ENCODE peak calls at places on chromosomes 6 and 20, in eight cellular contexts. V, H, X, J, R, U, Y and I are unnamed samples. For H3K9me3, the result is how much of the 10 kb centered on the place peaks cover.

GRCh38 chr6:73523434-73524123 is 2.7 kb upstream of the EEF1A1 start:
- DNase-seq in X (no peak), V (peak), U (no peak), Y (no peak), R (peak), J (peak), H (peak), I (peak)

GRCh38 chr20:57567471-57568079 is 6.7 kb downstream of the PCK1 start:
- DNase-seq in U (no peak), R (no peak), X (no peak), Y (no peak), J (no peak), H (no peak), V (no peak), I (no peak)

GRCh38 chr20:43265449-43265848 is 75.7 kb upstream of the PTPRT start:
- DNase-seq in J (no peak), V (no peak), H (no peak), R (no peak), Y (no peak), U (no peak), X (no peak), I (no peak)

GRCh38 chr20:38178065-38178471 is 13.0 kb upstream of the TGM2 start:
- DNase-seq in J (peak), X (no peak), R (no peak), V (no peak), U (no peak), Y (no peak), H (no peak), I (no peak)

GRCh38 chr6:44800171-44800671 is 412.7 kb downstream of the CDC5L start:
- DNase-seq in J (no peak), H (no peak), V (peak), X (peak), R (no peak), U (peak), Y (no peak), I (no peak)

GRCh38 chr6:37578104-37578503 is 78.4 kb upstream of the CCDC167 start:
- DNase-seq in J (no peak), H (no peak), R (no peak), Y (no peak), V (no peak), X (no peak), U (no peak), I (no peak)

GRCh38 chr6:5513393-5513792 is 252.1 kb downstream of the FARS2 start:
- DNase-seq in Y (no peak), V (no peak), X (no peak), U (no peak), H (peak), J (no peak), R (no peak), I (no peak)

GRCh38 chr20:14093652-14094051 is 98.3 kb downstream of the MACROD2 start:
- DNase-seq in R (no peak), H (no peak), Y (no peak), U (no peak), J (no peak), V (no peak), X (no peak), I (peak)

GRCh38 chr6:163605388-163606097 is 191.0 kb downstream of the QKI start:
- DNase-seq in V (no peak), R (no peak), U (no peak), J (no peak), Y (no peak), H (no peak), X (no peak), I (no peak)

GRCh38 chr6:9766240-9766915 is 648.5 kb downstream of the TFAP2A start:
- DNase-seq in V (no peak), H (no peak), U (peak), X (no peak), R (no peak), Y (no peak), J (no peak), I (no peak)

GRCh38 chr20:20695250-20695816 is 17.1 kb downstream of the RALGAPA2 start:
- DNase-seq in R (no peak), X (no peak), Y (no peak), V (peak), U (no peak), J (no peak), H (no peak), I (no peak)

GRCh38 chr6:149082320-149082719 is 235.2 kb upstream of the TAB2 start:
- DNase-seq in V (peak), U (peak), R (peak), Y (peak), H (peak), X (no peak), J (peak), I (peak)

GRCh38 chr6:82248233-82248735 is 740 bp upstream of the IBTK start:
- DNase-seq in R (no peak), H (no peak), X (no peak), Y (no peak), V (peak), J (no peak), U (peak), I (peak)

GRCh38 chr20:22232473-22232872 is 351.9 kb downstream of the FOXA2 start:
- DNase-seq in R (no peak), X (peak), J (no peak), V (no peak), H (no peak), U (no peak), Y (no peak), I (no peak)

GRCh38 chr6:1670711-1671462 is 61.2 kb downstream of the FOXC1 start:
- DNase-seq in U (no peak), H (no peak), V (no peak), J (no peak), X (no peak), Y (no peak), R (no peak), I (no peak)

GRCh38 chr20:12019677-12020076 is 102.0 kb downstream of the BTBD3 start:
- DNase-seq in V (no peak), Y (no peak), R (no peak), U (no peak), J (no peak), X (peak), H (no peak), I (no peak)

GRCh38 chr6:53986165-53986720 is 125.0 kb upstream of the MLIP start:
- DNase-seq in V (peak), J (no peak), H (no peak), R (no peak), U (peak), X (no peak), Y (peak), I (no peak)

GRCh38 chr6:81105998-81106397 is 646.5 kb downstream of the TENT5A start:
- DNase-seq in J (no peak), R (no peak), X (no peak), U (no peak), H (no peak), Y (no peak), V (no peak), I (no peak)
- TF ChIP-seq CTCF in J (no peak), R (no peak), X (no peak), U (no peak), H (no peak), Y (no peak), V (no peak), I (no peak)

DNA sequence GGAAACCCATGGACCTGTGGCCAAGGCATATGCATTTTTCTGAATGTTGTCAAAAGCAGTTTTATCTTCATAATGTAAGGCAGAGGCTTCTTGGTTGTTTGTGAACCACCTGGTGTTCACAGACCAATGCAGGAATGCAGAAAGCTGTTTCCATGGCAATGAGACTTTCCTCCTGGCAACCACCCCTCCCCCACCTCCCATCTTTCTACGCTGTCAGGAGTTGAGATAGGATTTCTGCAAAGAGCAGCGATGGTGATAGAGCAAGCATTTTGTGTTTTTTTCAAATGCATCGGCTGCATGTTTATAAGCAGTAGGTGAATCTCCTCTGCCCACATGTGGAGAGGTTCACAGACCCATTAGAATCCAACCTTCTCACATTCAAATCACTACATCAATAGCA is 114.1 kb upstream of the SMLR1 start:
- DNase-seq in R (no peak), V (no peak), X (no peak), Y (no peak), U (no peak), H (no peak), J (no peak), I (no peak)
- TF ChIP-seq EP300 in R (no peak), V (no peak), X (no peak), Y (no peak), U (no peak), H (no peak), J (no peak), I (no peak)

GRCh38 chr6:144675231-144675861 is 390.2 kb downstream of the UTRN start:
- DNase-seq in V (no peak), X (no peak), U (no peak), Y (no peak), R (peak), J (no peak), H (no peak), I (no peak)
- H3K9me3 ChIP-seq in V (under half), X (under half), U (under half), Y (under half), R (under half), J (under half), H (under half), I (under half)

DNA sequence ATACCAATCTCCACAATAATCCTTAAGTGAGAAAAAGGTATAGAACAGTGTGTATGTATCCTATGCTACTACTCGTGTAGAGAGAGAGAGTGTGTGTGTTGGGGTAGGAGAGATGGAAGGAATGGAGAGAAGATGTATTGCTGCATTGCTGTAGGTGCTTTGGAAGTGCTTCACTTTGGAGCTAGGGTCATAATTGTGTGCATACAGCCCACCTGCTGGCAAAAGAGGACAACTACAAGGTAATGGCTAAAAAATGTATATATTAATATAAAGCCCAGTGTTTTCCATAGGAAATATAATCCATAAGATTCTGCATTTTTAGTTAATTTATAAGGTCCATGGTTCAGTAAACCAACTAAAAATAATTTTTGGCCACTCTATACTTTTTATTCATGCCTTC is 36.1 kb downstream of the SERAC1 start:
- DNase-seq in V (peak), J (no peak), H (peak), R (no peak), X (no peak), U (peak), Y (peak), I (no peak)
- TF ChIP-seq CTCF in V (peak), J (no peak), H (peak), R (no peak), X (no peak), U (peak), Y (peak), I (no peak)

GRCh38 chr6:142850653-142851434 is 94.1 kb downstream of the HIVEP2 start:
- DNase-seq in U (no peak), X (no peak), Y (no peak), R (no peak), H (no peak), V (no peak), J (no peak), I (no peak)
- TF ChIP-seq EP300 in U (no peak), X (no peak), Y (no peak), R (no peak), H (no peak), V (no peak), J (no peak), I (no peak)

GRCh38 chr20:29743101-29743931 is 1514.1 kb upstream of the DEFB115 start:
- DNase-seq in J (no peak), V (no peak), H (no peak), X (no peak), R (no peak), Y (peak), U (no peak), I (no peak)
- H3K9me3 ChIP-seq in J (under half), V (half or more), H (under half), X (under half), R (under half), Y (under half), U (under half), I (half or more)

GRCh38 chr6:121430514-121431460 is 4.7 kb upstream of the GJA1 start:
- DNase-seq in U (peak), R (no peak), V (peak), J (no peak), H (no peak), X (no peak), Y (peak), I (no peak)
- TF ChIP-seq CTCF in U (peak), R (peak), V (peak), J (peak), H (peak), X (peak), Y (peak), I (no peak)

DNA sequence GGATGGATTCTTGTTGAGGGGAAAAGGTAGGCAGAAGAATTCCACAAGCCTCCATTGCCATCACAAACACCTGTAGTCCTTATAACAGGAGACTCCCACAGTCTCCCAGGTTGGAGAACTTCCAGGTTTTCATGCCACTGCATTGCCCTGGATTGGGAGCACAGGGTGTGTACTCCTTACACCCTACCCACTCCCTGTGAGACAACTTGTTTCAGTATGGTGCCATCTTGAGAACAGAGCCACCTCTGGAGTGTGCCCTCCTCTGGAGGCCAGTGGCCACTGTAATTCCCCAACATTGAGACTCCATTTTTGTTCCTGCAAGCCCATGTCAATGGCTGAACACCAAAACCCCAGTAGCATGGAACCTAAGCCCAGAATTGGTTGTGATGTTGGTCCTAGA is 123.5 kb upstream of the LAMA2 start:
- DNase-seq in Y (no peak), X (no peak), J (no peak), V (no peak), U (no peak), H (no peak), R (no peak), I (no peak)
- TF ChIP-seq EP300 in Y (no peak), X (no peak), J (no peak), V (no peak), U (no peak), H (no peak), R (no peak), I (no peak)

GRCh38 chr20:62592506-62593177 is 49.7 kb upstream of the SLCO4A1 start:
- DNase-seq in J (no peak), H (no peak), Y (no peak), R (no peak), U (no peak), V (no peak), X (no peak), I (no peak)
- H3K9me3 ChIP-seq in J (under half), H (under half), Y (under half), R (under half), U (under half), V (under half), X (under half), I (under half)